ENCODE peak calls at places on chromosomes 16 and 17, in four cellular contexts. G is colonic mucosa, M is H1, I is K562. L is an unnamed sample.

GRCh38 chr17:68599091-68599872 is 1.9 kb downstream of the FAM20A start:
- DNase-seq in I (no peak), G (no peak), M (no peak), L (no peak)

GRCh38 chr17:61444831-61445230 is 7.4 kb upstream of the TBX4 start:
- DNase-seq in M (no peak), I (no peak), G (no peak), L (no peak)

GRCh38 chr16:54287758-54288591 is 1.4 kb upstream of the IRX3 start:
- DNase-seq in G (no peak), I (no peak), M (no peak), L (no peak)

GRCh38 chr16:50534958-50535357 is 13.2 kb upstream of the NKD1 start:
- DNase-seq in M (no peak), I (no peak), G (no peak), L (no peak)

GRCh38 chr17:73365934-73366623 is 54.3 kb upstream of the CDC42EP4 start:
- DNase-seq in G (no peak), M (no peak), I (peak), L (no peak)

GRCh38 chr16:20538181-20538580 is 38.0 kb downstream of the ACSM2B start:
- DNase-seq in G (no peak), I (no peak), M (no peak), L (no peak)

GRCh38 chr16:24125199-24125598 is 130.9 kb upstream of the CACNG3 start:
- DNase-seq in G (no peak), M (no peak), I (no peak), L (no peak)

GRCh38 chr17:66673668-66674276 is 161.1 kb upstream of the CACNG5 start:
- DNase-seq in I (peak), G (peak), M (peak), L (peak)

GRCh38 chr16:26078971-26079370 is 387.2 kb downstream of the HS3ST4 start:
- DNase-seq in G (no peak), M (no peak), I (no peak), L (peak)

GRCh38 chr16:56938664-56939513 is 6.9 kb downstream of the HERPUD1 start:
- DNase-seq in I (no peak), M (no peak), G (no peak), L (no peak)

GRCh38 chr16:29820271-29820701 is at the start of gene MVP:
- DNase-seq in G (peak), I (peak), M (peak), L (no peak)

GRCh38 chr17:30074726-30075125 is 41.9 kb upstream of the NSRP1 start:
- DNase-seq in G (no peak), I (no peak), M (no peak), L (no peak)

GRCh38 chr16:57042157-57043111 is 49.9 kb upstream of the CPNE2 start:
- DNase-seq in M (no peak), G (no peak), I (no peak), L (no peak)

GRCh38 chr16:84851192-84852127 is 31.7 kb downstream of the CRISPLD2 start:
- DNase-seq in G (no peak), M (no peak), I (no peak), L (no peak)

GRCh38 chr17:80177986-80178590 is 8.3 kb downstream of the CARD14 start:
- DNase-seq in I (no peak), M (no peak), G (peak), L (no peak)

DNA sequence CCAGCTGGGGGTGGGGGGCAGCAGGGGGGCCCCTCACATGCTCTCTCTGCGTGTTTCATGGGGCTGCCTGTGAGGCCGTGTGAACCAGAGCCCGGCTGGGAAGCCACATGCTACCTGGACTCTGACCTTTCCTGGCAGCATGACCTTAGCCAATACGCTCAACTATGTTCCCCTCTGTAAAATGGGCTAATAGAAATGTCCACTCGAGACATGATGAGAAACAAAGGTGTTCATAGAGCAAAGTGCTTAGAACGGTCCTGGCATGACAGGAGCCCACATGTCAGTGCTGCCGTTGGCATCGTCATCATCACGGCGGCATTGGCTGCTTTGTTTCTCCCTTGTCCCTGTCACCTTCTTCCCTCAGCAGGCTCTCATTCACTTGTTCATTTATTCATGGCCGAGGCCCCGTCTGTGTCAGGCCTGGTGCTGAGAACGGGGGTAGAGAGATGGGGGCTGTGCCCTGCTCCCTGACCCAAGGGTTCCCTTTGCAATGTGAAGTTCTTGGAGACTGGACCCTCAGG is 291.3 kb downstream of the SEC14L1 start:
- DNase-seq in G (no peak), I (no peak), M (no peak), L (no peak)
- H3K9ac ChIP-seq in G (no peak), I (no peak), M (no peak), L (no peak)

GRCh38 chr16:28205974-28206373 is 5.8 kb downstream of the XPO6 start:
- DNase-seq in M (no peak), G (no peak), I (no peak), L (no peak)

GRCh38 chr16:28204622-28205021 is 7.1 kb downstream of the XPO6 start:
- DNase-seq in G (no peak), M (no peak), I (no peak), L (no peak)

GRCh38 chr16:28207425-28207824 is 4.3 kb downstream of the XPO6 start:
- DNase-seq in G (no peak), I (no peak), M (no peak), L (no peak)

GRCh38 chr16:28204211-28204610 is 7.6 kb downstream of the XPO6 start:
- DNase-seq in I (no peak), G (no peak), M (no peak), L (no peak)

GRCh38 chr16:28205117-28205899 is 6.5 kb downstream of the XPO6 start:
- DNase-seq in G (no peak), M (no peak), I (no peak), L (no peak)
- H3K9ac ChIP-seq in G (no peak), M (no peak), I (no peak), L (no peak)

DNA sequence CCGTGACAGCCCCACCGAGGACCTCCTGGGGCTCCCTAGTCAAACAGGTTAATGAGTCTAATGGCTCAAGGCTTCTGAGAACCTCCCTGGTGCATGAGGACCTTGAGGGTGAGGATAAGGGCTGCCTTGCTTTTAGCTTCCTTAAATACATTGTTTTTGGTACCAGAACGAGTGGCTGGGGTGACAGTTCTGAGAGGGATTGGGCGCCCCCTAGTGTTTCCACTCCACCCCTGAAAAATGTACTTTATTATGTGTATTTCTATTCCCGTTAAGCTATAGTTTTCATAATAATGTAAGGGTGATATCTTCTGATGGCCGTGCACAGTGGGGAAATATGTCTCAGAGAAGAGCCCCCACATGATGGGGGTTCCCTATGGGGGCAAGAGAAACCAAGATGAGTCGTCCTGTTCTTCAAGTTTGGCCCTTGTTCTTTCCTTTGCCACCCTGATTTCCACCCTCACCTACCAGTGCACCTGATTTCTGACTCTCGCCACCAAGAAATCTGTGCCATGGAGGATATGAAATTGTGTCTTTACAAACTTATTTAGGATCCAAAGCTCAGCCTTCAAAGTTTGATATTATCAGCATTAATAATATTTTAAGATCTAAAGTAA is 14.5 kb upstream of the VWA3A start:
- DNase-seq in M (peak), I (peak), G (peak), L (peak)
- H3K9ac ChIP-seq in M (no peak), I (no peak), G (no peak), L (no peak)

DNA sequence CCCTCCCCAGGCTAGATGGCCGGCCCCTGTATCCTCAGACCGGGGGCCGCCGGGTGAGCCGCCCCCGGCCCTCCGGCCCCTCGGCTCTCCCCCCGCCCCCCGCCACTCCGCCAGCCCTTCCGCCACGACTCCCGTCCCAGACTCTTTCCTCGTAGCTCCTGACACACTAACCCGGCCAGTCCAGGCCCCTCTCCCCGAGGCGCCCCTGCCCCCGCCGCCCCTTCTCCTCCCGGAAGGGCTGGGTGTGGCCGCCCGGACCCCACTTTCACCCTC is 5.6 kb upstream of the TLCD2 start:
- DNase-seq in M (no peak), G (no peak), I (no peak), L (no peak)
- H3K9ac ChIP-seq in M (peak), G (peak), I (peak), L (peak)

DNA sequence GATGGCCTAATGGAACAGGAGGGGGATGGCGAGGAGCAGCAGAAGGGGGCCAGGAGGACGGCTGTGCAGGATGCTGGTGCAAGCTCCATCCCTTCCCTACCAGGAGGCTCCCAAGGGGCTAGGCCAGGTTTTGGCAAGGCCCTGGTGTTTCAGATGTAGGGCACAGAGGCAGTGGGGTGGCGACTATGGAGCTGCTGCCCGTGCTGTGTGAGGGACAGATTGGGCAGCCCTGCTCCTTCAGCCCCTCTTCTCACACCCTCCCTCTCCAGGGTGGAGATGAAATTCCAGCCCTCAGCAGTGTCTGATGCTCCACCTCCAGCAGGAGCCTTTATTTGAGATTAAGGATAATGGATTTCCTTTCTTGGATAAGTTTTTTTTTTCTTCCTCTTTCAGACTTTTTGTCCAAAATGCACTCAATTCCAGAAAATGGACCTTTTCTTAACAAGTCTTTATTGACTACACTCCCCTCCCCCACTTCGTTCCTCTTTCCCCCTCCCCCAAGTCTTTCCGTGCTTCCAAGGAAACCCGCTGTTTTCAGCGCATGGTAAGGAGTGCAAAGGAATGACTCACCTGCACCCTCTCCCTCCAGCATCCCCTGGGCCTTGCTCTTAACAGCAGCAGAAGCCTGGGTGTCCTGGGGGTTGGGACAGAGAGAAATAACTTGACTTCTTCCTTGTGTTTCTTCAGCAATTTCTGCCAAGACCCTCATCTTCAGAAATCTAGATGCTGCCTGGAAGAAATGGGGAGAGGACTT is 95.2 kb downstream of the CCDC182 start:
- DNase-seq in M (peak), G (no peak), I (peak), L (no peak)
- H3K9ac ChIP-seq in M (no peak), G (no peak), I (no peak), L (no peak)

DNA sequence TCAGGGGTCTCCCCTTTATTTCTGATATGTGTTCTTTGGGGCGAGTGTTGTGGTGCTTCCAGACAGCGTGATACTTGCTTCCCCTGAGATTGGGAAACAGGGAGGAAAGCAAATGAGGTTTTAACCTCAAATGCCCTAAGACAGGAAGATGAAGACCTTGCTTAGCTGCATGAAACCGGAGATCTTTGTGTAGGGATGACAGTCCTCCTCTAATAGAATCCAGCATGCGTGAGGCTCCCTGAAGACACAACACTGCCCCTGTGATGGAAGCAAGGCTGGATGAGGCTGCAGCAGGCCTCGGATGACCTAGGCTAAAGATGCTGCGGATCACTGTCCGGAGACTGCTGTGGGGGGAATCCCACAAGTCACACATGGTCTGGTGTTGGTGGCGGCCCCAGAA is 491.0 kb downstream of the CDH13 start:
- DNase-seq in G (no peak), I (no peak), M (no peak), L (no peak)
- H3K9ac ChIP-seq in G (no peak), I (no peak), M (no peak), L (no peak)

GRCh38 chr17:42155614-42156045 is 841 bp upstream of the RAB5C start:
- DNase-seq in G (no peak), I (no peak), M (no peak), L (no peak)
- H3K9ac ChIP-seq in G (peak), I (peak), M (no peak), L (peak)

DNA sequence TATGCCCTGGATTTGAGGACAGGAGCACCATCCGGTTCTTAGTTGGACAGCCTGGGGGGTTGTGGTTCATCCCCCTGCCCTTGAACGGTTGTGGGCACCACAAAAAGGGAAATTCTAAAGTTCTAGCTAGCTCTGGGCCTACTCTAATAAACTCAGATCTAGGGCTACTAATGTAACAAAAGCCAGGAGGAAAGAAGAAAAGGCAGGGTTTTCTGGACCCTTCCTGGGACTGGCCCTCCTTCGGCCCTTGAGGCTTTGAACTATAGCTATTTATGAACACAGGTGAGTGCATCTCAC is 15.1 kb downstream of the ETV4 start:
- DNase-seq in G (no peak), I (no peak), M (no peak), L (no peak)
- H3K9ac ChIP-seq in G (no peak), I (peak), M (no peak), L (no peak)

L was measured in SK-N-MC.